ENCODE peak calls at places on chromosomes 2 and 18, in six cellular contexts. Z is fibroblast of the aortic adventitia; L is stimulated activated CD8-positive, alpha-beta memory T cell treated with anti-CD3 and anti-CD28 coated beads, Interleukin-4, amount 100 ng/mL, for 1 hour; B is NCI-H1105; F is mesothelial cell of epicardium; J is nephron progenitor cell. P is an unnamed sample.

GRCh38 chr18:59233017-59233410 is 13.1 kb downstream of the GRP start:
- DNase-seq in Z (peak; percentile 16), L (no peak), B (no peak), F (no peak), J (no peak), P (peak; percentile 62)

GRCh38 chr18:51135361-51135760 is 62.1 kb downstream of the MEX3C start:
- DNase-seq in Z (peak; percentile 33), L (no peak), B (no peak), F (no peak), J (no peak), P (peak; percentile 67)

GRCh38 chr2:98901702-98902101 is 34.3 kb downstream of the CRACDL start:
- DNase-seq in Z (no peak), L (no peak), B (no peak), F (no peak), J (no peak), P (no peak)

GRCh38 chr2:37556256-37556655 is 115.2 kb downstream of the CDC42EP3 start:
- DNase-seq in Z (no peak), L (no peak), B (no peak), F (no peak), J (no peak), P (no peak)

GRCh38 chr2:217899231-217900009 is 103.4 kb downstream of the TNS1 start:
- DNase-seq in Z (peak; percentile 83), L (no peak), B (no peak), F (no peak), J (peak; percentile 78), P (peak; percentile 67)

GRCh38 chr2:1639086-1639858 is 105.0 kb downstream of the PXDN start:
- DNase-seq in Z (no peak), L (no peak), B (no peak), F (no peak), J (no peak), P (no peak)

GRCh38 chr2:66567742-66568141 is 132.8 kb downstream of the MEIS1 start:
- DNase-seq in Z (no peak), L (no peak), B (no peak), F (no peak), J (no peak), P (no peak)

GRCh38 chr2:199457147-199458016 is at the start of gene SATB2:
- DNase-seq in Z (peak; percentile 58), L (no peak), B (peak; percentile 35), F (no peak), J (peak; percentile 69), P (no peak)

GRCh38 chr18:159037-159652 is 788 bp downstream of the USP14 start:
- DNase-seq in Z (peak; percentile 23), L (no peak), B (no peak), F (no peak), J (no peak), P (no peak)

GRCh38 chr2:98334439-98335078 is 11.7 kb upstream of the CNGA3 start:
- DNase-seq in Z (peak; percentile 84), L (no peak), B (peak; percentile 87), F (no peak), J (no peak), P (peak; percentile 74)

GRCh38 chr18:3857544-3857943 is 407.6 kb downstream of the TGIF1 start:
- DNase-seq in Z (peak; percentile 57), L (no peak), B (no peak), F (no peak), J (no peak), P (peak; percentile 10)

GRCh38 chr2:232292395-232293154 is 86.0 kb upstream of the ALPP start:
- DNase-seq in Z (peak; percentile 59), L (no peak), B (peak; percentile 4), F (no peak), J (peak; percentile 73), P (peak; percentile 2)

GRCh38 chr2:86038291-86039081 is 67.2 kb downstream of the POLR1A start:
- DNase-seq in Z (peak; percentile 73), L (peak; percentile 41), B (no peak), F (no peak), J (no peak), P (peak; percentile 51)

GRCh38 chr2:109213646-109214417 is 84.8 kb downstream of the SH3RF3 start:
- DNase-seq in Z (peak; percentile 87), L (peak; percentile 34), B (no peak), F (no peak), J (no peak), P (peak; percentile 67)

GRCh38 chr2:102057502-102058292 is 65.9 kb downstream of the IL1R2 start:
- DNase-seq in Z (no peak), L (no peak), B (no peak), F (no peak), J (no peak), P (no peak)

GRCh38 chr2:26679857-26680256 is 12.7 kb upstream of the KCNK3 start:
- DNase-seq in Z (no peak), L (no peak), B (no peak), F (no peak), J (no peak), P (no peak)

P was measured in AG09309.